ENCODE peak calls at places on chromosomes 5 and 9, in ten cellular contexts. P is fibroblast of lung; N is mesenchymal stem cell; I is heart right ventricle; A is A673; X is body of pancreas; Z is effector memory CD4-positive, alpha-beta T cell; S is brain microvascular endothelial cell; K is CD8-positive, alpha-beta T cell; D is left ventricle myocardium inferior. H is an unnamed sample.

GRCh38 chr9:108961151-108961550 is 27.0 kb downstream of the ABITRAM start:
- DNase-seq in P (no peak), N (no peak), I (no peak), A (no peak), X (no peak), Z (no peak), S (no peak), K (no peak), D (no peak), H (no peak)

GRCh38 chr5:126004636-126005035 is 418.6 kb upstream of the GRAMD2B start:
- DNase-seq in P (peak), N (peak), I (no peak), A (peak), X (no peak), Z (no peak), S (no peak), K (no peak), D (no peak), H (peak)

GRCh38 chr5:65722575-65723424 is 795 bp downstream of the NLN start:
- DNase-seq in P (peak), N (peak), I (no peak), A (peak), X (no peak), Z (no peak), S (peak), K (no peak), D (no peak), H (no peak)

GRCh38 chr9:127505396-127506116 is 54.2 kb downstream of the LRSAM1 start:
- DNase-seq in P (peak), N (peak), I (no peak), A (peak), X (no peak), Z (no peak), S (peak), K (no peak), D (no peak), H (no peak)

GRCh38 chr5:74589204-74590056 is 51.1 kb downstream of the ENC1 start:
- DNase-seq in P (no peak), N (no peak), I (no peak), A (no peak), X (no peak), Z (no peak), S (no peak), K (no peak), D (no peak), H (no peak)

GRCh38 chr9:76426807-76427419 is 32.1 kb upstream of the GCNT1 start:
- DNase-seq in P (no peak), N (no peak), I (no peak), A (no peak), X (no peak), Z (no peak), S (no peak), K (no peak), D (no peak), H (no peak)

GRCh38 chr9:93658184-93658925 is 82.0 kb downstream of the PHF2 start:
- DNase-seq in P (no peak), N (no peak), I (no peak), A (no peak), X (peak), Z (no peak), S (no peak), K (no peak), D (peak), H (no peak)

GRCh38 chr5:78514427-78515345 is 133.9 kb downstream of the LHFPL2 start:
- DNase-seq in P (no peak), N (no peak), I (no peak), A (no peak), X (no peak), Z (no peak), S (no peak), K (no peak), D (no peak), H (no peak)

GRCh38 chr5:44770936-44771717 is 37.6 kb upstream of the MRPS30 start:
- DNase-seq in P (no peak), N (no peak), I (no peak), A (peak), X (no peak), Z (no peak), S (no peak), K (no peak), D (no peak), H (no peak)

GRCh38 chr5:137320056-137321045 is 178.8 kb downstream of the SPOCK1 start:
- DNase-seq in P (peak), N (peak), I (peak), A (peak), X (peak), Z (no peak), S (peak), K (no peak), D (no peak), H (peak)

GRCh38 chr9:81968026-81968425 is 20.5 kb upstream of the SPATA31D1 start:
- DNase-seq in P (no peak), N (no peak), I (no peak), A (no peak), X (no peak), Z (no peak), S (no peak), K (no peak), D (no peak), H (no peak)

DNA sequence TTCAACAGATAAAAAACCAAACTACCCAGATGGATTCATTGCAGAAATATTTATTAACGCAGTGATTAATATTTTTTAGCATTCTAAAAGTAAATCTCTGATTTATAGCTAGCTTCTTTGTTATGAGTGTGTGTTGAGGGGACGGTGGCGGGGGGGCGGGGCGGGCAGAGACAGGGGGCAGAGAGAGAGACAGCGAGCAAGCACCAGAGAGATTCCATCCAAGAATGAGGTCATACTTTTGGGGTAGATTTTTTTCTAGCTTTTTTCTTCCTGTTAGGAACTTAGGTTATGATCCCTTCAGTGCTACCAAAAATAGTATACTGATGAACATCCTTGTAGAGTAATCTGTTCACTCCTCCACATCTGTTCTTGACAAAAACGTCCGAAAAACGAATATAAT is 500 bp upstream of the ZNF883 start:
- DNase-seq in P (no peak), N (no peak), I (no peak), A (no peak), X (no peak), Z (no peak), S (no peak), K (no peak), D (no peak), H (no peak)
- H3K4me3 ChIP-seq in P (peak), N (no peak), I (peak), A (peak), X (no peak), Z (no peak), S (peak), K (no peak), D (peak), H (no peak)

GRCh38 chr9:133493428-133493827 is 14.5 kb upstream of the SLC2A6 start:
- DNase-seq in P (no peak), N (no peak), I (no peak), A (no peak), X (no peak), Z (no peak), S (no peak), K (no peak), D (no peak), H (no peak)

GRCh38 chr9:133492061-133493021 is 13.4 kb upstream of the SLC2A6 start:
- DNase-seq in P (peak), N (no peak), I (no peak), A (peak), X (no peak), Z (no peak), S (no peak), K (no peak), D (no peak), H (no peak)

GRCh38 chr9:133490201-133490681 is 11.3 kb upstream of the SLC2A6 start:
- DNase-seq in P (no peak), N (no peak), I (no peak), A (no peak), X (no peak), Z (no peak), S (no peak), K (no peak), D (no peak), H (no peak)

GRCh38 chr9:133490865-133491655 is 12.2 kb upstream of the SLC2A6 start:
- DNase-seq in P (no peak), N (no peak), I (no peak), A (peak), X (no peak), Z (no peak), S (no peak), K (no peak), D (no peak), H (no peak)

GRCh38 chr9:133491656-133491925 is 12.7 kb upstream of the SLC2A6 start:
- DNase-seq in P (no peak), N (no peak), I (no peak), A (no peak), X (no peak), Z (no peak), S (no peak), K (no peak), D (no peak), H (no peak)
- H3K27ac ChIP-seq in P (no peak), N (no peak), I (peak), A (no peak), X (no peak), Z (no peak), S (no peak), K (no peak), D (no peak), H (no peak)

GRCh38 chr5:159104759-159105317 is 5.1 kb upstream of the EBF1 start:
- DNase-seq in P (no peak), N (no peak), I (no peak), A (no peak), X (no peak), Z (no peak), S (no peak), K (no peak), D (no peak), H (no peak)
- H3K4me3 ChIP-seq in P (no peak), N (no peak), I (no peak), A (no peak), X (no peak), Z (no peak), S (peak), K (no peak), D (peak), H (no peak)

DNA sequence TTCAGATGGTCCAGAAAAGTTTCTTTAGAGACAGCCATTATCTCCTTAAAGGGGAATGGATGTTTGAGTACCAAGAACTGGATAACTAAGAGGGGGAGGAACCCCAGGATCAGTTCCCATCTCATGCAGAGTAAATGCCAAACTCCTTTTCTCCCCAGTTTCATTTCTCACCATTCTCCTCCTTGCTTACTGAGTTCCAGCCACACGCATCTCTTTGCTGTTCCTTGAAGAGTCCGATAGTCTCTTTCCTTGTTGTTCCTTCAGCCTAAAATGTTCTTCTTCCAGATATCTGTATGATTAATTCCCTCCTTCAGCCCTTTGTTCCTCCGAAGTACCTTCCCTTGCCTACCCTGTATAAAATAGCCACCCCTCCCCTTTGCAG is 30.0 kb downstream of the KDM4C start:
- DNase-seq in P (no peak), N (no peak), I (no peak), A (no peak), X (no peak), Z (no peak), S (no peak), K (no peak), D (no peak), H (no peak)
- H3K27ac ChIP-seq in P (peak), N (peak), I (peak), A (no peak), X (peak), Z (no peak), S (peak), K (no peak), D (peak), H (no peak)

DNA sequence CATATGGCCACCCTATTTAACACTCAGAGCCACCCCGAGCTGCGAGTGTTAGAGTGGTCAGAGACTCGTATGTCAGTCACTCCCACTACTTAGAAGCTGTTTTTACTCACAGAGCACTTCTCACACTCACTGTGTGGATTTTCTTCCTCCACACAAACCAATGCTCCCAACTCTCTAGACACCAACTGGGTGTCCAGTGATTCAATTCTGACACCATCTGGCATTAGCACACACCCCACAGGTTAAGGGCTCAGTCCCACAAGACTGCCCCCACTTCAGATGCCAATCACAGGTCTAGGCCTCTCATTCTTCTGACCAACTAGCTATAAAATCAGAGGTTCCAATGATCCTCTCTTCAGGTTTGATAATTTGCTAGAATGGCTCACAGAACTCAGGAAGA is 174.8 kb downstream of the FANCC start:
- DNase-seq in P (no peak), N (no peak), I (no peak), A (no peak), X (no peak), Z (no peak), S (no peak), K (no peak), D (no peak), H (no peak)
- H3K4me3 ChIP-seq in P (no peak), N (no peak), I (no peak), A (no peak), X (no peak), Z (no peak), S (no peak), K (no peak), D (no peak), H (no peak)

H was measured in prostate gland.